ENCODE peak calls at places on chromosome 15, in eight cellular contexts. One of them, this sample, is unnamed.

GRCh38 chr15:88745696-88746095 is 57.5 kb upstream of the ACAN start:
- DNase-seq in foreskin fibroblast: peak
- DNase-seq in cardiac muscle cell: peak
- DNase-seq in A549: no peak
- DNase-seq in fibroblast of pulmonary artery: peak
- DNase-seq in PC-9: no peak
- DNase-seq in neuronal stem cell: no peak
- DNase-seq in BJ: peak
- DNase-seq in this sample: peak

GRCh38 chr15:70589221-70589620 is 174.1 kb downstream of the UACA start:
- DNase-seq in foreskin fibroblast: peak
- DNase-seq in neuronal stem cell: no peak
- DNase-seq in PC-9: no peak
- DNase-seq in A549: no peak
- DNase-seq in cardiac muscle cell: peak
- DNase-seq in fibroblast of pulmonary artery: peak
- DNase-seq in BJ: peak
- DNase-seq in this sample: peak

GRCh38 chr15:38796589-38796988 is 232.0 kb upstream of the RASGRP1 start:
- DNase-seq in fibroblast of pulmonary artery: peak
- DNase-seq in PC-9: no peak
- DNase-seq in BJ: no peak
- DNase-seq in cardiac muscle cell: peak
- DNase-seq in foreskin fibroblast: no peak
- DNase-seq in A549: no peak
- DNase-seq in neuronal stem cell: no peak
- DNase-seq in this sample: no peak

GRCh38 chr15:40565333-40566238 is 744 bp upstream of the CCDC32 start:
- DNase-seq in neuronal stem cell: no peak
- DNase-seq in fibroblast of pulmonary artery: no peak
- DNase-seq in A549: no peak
- DNase-seq in BJ: no peak
- DNase-seq in foreskin fibroblast: no peak
- DNase-seq in PC-9: no peak
- DNase-seq in cardiac muscle cell: no peak
- DNase-seq in this sample: no peak

GRCh38 chr15:79311901-79312553 is 1.1 kb downstream of the TMED3 start:
- DNase-seq in cardiac muscle cell: peak
- DNase-seq in A549: no peak
- DNase-seq in neuronal stem cell: no peak
- DNase-seq in PC-9: peak
- DNase-seq in fibroblast of pulmonary artery: no peak
- DNase-seq in foreskin fibroblast: peak
- DNase-seq in BJ: no peak
- DNase-seq in this sample: no peak

GRCh38 chr15:40246496-40247275 is 7.8 kb downstream of the PAK6 start:
- DNase-seq in PC-9: no peak
- DNase-seq in A549: no peak
- DNase-seq in cardiac muscle cell: no peak
- DNase-seq in BJ: no peak
- DNase-seq in neuronal stem cell: no peak
- DNase-seq in foreskin fibroblast: no peak
- DNase-seq in fibroblast of pulmonary artery: no peak
- DNase-seq in this sample: no peak

GRCh38 chr15:95259513-95259912 is 1028.2 kb downstream of the MCTP2 start:
- DNase-seq in fibroblast of pulmonary artery: peak
- DNase-seq in PC-9: peak
- DNase-seq in BJ: no peak
- DNase-seq in foreskin fibroblast: peak
- DNase-seq in A549: peak
- DNase-seq in neuronal stem cell: peak
- DNase-seq in cardiac muscle cell: peak
- DNase-seq in this sample: peak

GRCh38 chr15:72604794-72605193 is 49.7 kb upstream of the GOLGA6B start:
- DNase-seq in neuronal stem cell: peak
- DNase-seq in A549: no peak
- DNase-seq in foreskin fibroblast: no peak
- DNase-seq in fibroblast of pulmonary artery: no peak
- DNase-seq in PC-9: no peak
- DNase-seq in cardiac muscle cell: no peak
- DNase-seq in BJ: no peak
- DNase-seq in this sample: no peak

GRCh38 chr15:37880009-37880834 is 54.2 kb upstream of the TMCO5A start:
- DNase-seq in cardiac muscle cell: peak
- DNase-seq in fibroblast of pulmonary artery: peak
- DNase-seq in PC-9: peak
- DNase-seq in BJ: no peak
- DNase-seq in foreskin fibroblast: peak
- DNase-seq in neuronal stem cell: peak
- DNase-seq in A549: peak
- DNase-seq in this sample: peak

GRCh38 chr15:36899696-36900095 is 200.7 kb downstream of the MEIS2 start:
- DNase-seq in foreskin fibroblast: no peak
- DNase-seq in PC-9: no peak
- DNase-seq in A549: no peak
- DNase-seq in BJ: no peak
- DNase-seq in fibroblast of pulmonary artery: no peak
- DNase-seq in cardiac muscle cell: no peak
- DNase-seq in neuronal stem cell: no peak
- DNase-seq in this sample: no peak

GRCh38 chr15:45535486-45536042 is 13.0 kb upstream of the SLC30A4 start:
- DNase-seq in fibroblast of pulmonary artery: no peak
- DNase-seq in A549: no peak
- DNase-seq in BJ: no peak
- DNase-seq in neuronal stem cell: no peak
- DNase-seq in PC-9: no peak
- DNase-seq in foreskin fibroblast: no peak
- DNase-seq in cardiac muscle cell: no peak
- DNase-seq in this sample: no peak

GRCh38 chr15:71677352-71677751 is 133.0 kb upstream of the NR2E3 start:
- DNase-seq in cardiac muscle cell: no peak
- DNase-seq in neuronal stem cell: no peak
- DNase-seq in PC-9: no peak
- DNase-seq in BJ: no peak
- DNase-seq in foreskin fibroblast: no peak
- DNase-seq in A549: no peak
- DNase-seq in fibroblast of pulmonary artery: no peak
- DNase-seq in this sample: no peak

GRCh38 chr15:37086521-37086920 is 13.8 kb downstream of the MEIS2 start:
- DNase-seq in PC-9: no peak
- DNase-seq in A549: no peak
- DNase-seq in foreskin fibroblast: no peak
- DNase-seq in fibroblast of pulmonary artery: no peak
- DNase-seq in neuronal stem cell: no peak
- DNase-seq in cardiac muscle cell: no peak
- DNase-seq in BJ: no peak
- DNase-seq in this sample: no peak

DNA sequence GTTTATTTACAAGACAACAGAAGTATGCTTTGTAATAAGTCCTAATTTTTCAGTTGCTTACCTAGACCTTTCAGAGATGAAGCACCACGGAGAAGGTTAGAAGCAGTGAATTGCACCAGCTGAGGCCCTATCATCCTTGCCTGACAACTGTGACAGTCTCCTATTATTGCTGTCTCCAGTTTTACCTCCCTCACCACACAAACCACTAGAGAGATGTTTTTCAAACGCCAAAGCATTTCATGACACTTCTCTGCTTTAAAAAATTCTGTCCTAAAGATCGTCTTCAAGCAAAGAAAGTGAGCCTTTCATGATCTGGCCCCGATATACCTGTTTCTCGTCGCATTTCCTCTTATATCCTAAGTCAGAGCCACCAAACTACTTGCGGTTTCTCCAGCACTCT is 72.3 kb upstream of the TSPAN3 start:
- DNase-seq in foreskin fibroblast: no peak
- DNase-seq in BJ: no peak
- DNase-seq in A549: no peak
- DNase-seq in PC-9: no peak
- DNase-seq in cardiac muscle cell: no peak
- DNase-seq in fibroblast of pulmonary artery: no peak
- DNase-seq in neuronal stem cell: no peak
- DNase-seq in this sample: peak
- H3K4me3 ChIP-seq in foreskin fibroblast: no peak
- H3K4me3 ChIP-seq in BJ: no peak
- H3K4me3 ChIP-seq in A549: no peak
- H3K4me3 ChIP-seq in PC-9: no peak
- H3K4me3 ChIP-seq in cardiac muscle cell: no peak
- H3K4me3 ChIP-seq in fibroblast of pulmonary artery: no peak
- H3K4me3 ChIP-seq in neuronal stem cell: no peak
- H3K4me3 ChIP-seq in this sample: no peak

GRCh38 chr15:62803856-62804400 is 238.6 kb upstream of the TPM1 start:
- DNase-seq in A549: no peak
- DNase-seq in BJ: no peak
- DNase-seq in PC-9: no peak
- DNase-seq in cardiac muscle cell: no peak
- DNase-seq in neuronal stem cell: no peak
- DNase-seq in foreskin fibroblast: no peak
- DNase-seq in fibroblast of pulmonary artery: no peak
- DNase-seq in this sample: no peak
- H3K4me3 ChIP-seq in A549: no peak
- H3K4me3 ChIP-seq in BJ: no peak
- H3K4me3 ChIP-seq in PC-9: no peak
- H3K4me3 ChIP-seq in cardiac muscle cell: no peak
- H3K4me3 ChIP-seq in neuronal stem cell: no peak
- H3K4me3 ChIP-seq in foreskin fibroblast: no peak
- H3K4me3 ChIP-seq in fibroblast of pulmonary artery: no peak
- H3K4me3 ChIP-seq in this sample: no peak

DNA sequence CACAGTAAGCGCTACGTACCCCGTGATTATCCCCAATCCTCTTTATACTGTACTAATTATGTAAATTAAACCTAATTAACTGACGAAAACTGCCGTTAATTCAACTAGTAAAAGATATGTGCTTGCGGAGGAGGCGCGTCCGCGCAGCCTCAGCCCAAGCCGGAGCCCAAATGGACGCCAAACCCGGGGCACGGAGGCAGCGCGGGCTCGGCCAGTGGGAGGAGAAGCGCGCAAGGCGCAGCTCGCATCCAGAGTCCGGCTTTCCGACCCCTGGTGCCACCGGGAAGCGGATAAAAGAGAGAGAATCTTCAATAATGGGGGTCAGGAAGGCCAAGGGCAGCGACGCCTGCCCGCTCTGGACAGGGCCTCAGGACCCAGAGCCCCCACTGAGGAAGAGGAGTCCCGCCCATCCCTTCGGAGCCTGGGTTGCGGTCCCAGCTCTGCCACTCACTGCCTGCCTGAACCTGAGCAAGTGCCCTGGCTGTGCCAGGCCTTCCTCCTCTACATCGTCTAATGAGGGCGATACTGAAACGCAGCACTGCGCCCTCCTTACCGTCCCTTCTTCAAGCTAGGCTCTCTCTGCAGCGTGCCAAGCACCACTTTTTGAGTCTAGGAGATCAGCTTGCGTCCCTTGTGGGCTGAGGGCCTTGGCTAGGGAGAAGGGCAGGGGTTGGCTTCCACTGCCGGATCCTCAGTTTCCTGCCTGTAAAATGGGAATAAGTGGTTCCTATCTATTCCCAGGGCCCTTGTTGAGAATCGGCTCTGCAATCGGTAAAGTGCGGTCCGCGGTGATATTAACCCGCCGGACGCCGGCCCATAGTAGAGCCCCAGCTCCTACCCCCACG is 4.9 kb upstream of the SKOR1 start:
- DNase-seq in cardiac muscle cell: no peak
- DNase-seq in A549: no peak
- DNase-seq in neuronal stem cell: no peak
- DNase-seq in fibroblast of pulmonary artery: no peak
- DNase-seq in foreskin fibroblast: no peak
- DNase-seq in BJ: no peak
- DNase-seq in PC-9: no peak
- DNase-seq in this sample: no peak
- H3K4me3 ChIP-seq in cardiac muscle cell: no peak
- H3K4me3 ChIP-seq in A549: no peak
- H3K4me3 ChIP-seq in neuronal stem cell: no peak
- H3K4me3 ChIP-seq in fibroblast of pulmonary artery: no peak
- H3K4me3 ChIP-seq in foreskin fibroblast: no peak
- H3K4me3 ChIP-seq in BJ: no peak
- H3K4me3 ChIP-seq in PC-9: no peak
- H3K4me3 ChIP-seq in this sample: no peak

GRCh38 chr15:48358229-48358641 is 27.0 kb downstream of the DUT start:
- DNase-seq in A549: no peak
- DNase-seq in PC-9: no peak
- DNase-seq in foreskin fibroblast: no peak
- DNase-seq in neuronal stem cell: peak
- DNase-seq in fibroblast of pulmonary artery: peak
- DNase-seq in cardiac muscle cell: peak
- DNase-seq in BJ: no peak
- DNase-seq in this sample: peak

GRCh38 chr15:48355377-48355776 is 24.1 kb downstream of the DUT start:
- DNase-seq in cardiac muscle cell: peak
- DNase-seq in PC-9: no peak
- DNase-seq in fibroblast of pulmonary artery: peak
- DNase-seq in foreskin fibroblast: no peak
- DNase-seq in A549: no peak
- DNase-seq in neuronal stem cell: no peak
- DNase-seq in BJ: no peak
- DNase-seq in this sample: peak

GRCh38 chr15:48354694-48355303 is 23.6 kb downstream of the DUT start:
- DNase-seq in BJ: no peak
- DNase-seq in cardiac muscle cell: peak
- DNase-seq in PC-9: no peak
- DNase-seq in A549: no peak
- DNase-seq in foreskin fibroblast: no peak
- DNase-seq in neuronal stem cell: no peak
- DNase-seq in fibroblast of pulmonary artery: no peak
- DNase-seq in this sample: no peak

DNA sequence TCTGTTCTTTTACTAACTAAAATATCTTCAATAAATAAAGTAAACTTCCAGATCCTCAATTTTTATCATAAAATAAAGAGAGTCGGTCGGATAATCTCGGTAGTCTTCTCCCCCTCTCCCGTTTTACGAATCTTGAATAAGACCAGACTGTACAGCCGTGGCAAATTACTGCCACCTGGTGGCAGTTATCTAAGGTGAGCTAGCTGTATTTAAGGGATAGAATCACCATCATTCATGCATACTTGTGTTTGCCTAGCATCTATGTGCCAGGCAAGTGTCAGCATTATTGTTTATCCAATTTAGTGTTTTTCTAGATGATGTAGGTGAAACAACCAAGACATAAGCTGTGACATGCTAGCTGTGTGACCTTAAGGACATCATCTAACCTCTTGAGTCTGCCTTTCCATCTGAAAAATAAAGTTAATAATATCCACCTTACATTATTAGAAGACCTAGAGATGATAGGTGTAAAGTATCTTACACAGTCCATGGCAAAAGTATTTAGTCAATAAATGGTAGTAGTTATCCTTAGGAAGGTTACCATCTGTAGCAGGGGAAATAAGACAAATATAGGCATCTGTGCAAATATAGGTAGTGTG is 21.3 kb downstream of the DUT start:
- DNase-seq in A549: peak
- DNase-seq in foreskin fibroblast: peak
- DNase-seq in BJ: no peak
- DNase-seq in cardiac muscle cell: peak
- DNase-seq in neuronal stem cell: peak
- DNase-seq in PC-9: peak
- DNase-seq in fibroblast of pulmonary artery: peak
- DNase-seq in this sample: peak
- H3K4me3 ChIP-seq in A549: no peak
- H3K4me3 ChIP-seq in foreskin fibroblast: no peak
- H3K4me3 ChIP-seq in BJ: no peak
- H3K4me3 ChIP-seq in cardiac muscle cell: no peak
- H3K4me3 ChIP-seq in neuronal stem cell: no peak
- H3K4me3 ChIP-seq in PC-9: no peak
- H3K4me3 ChIP-seq in fibroblast of pulmonary artery: no peak
- H3K4me3 ChIP-seq in this sample: no peak